ENCODE peak calls at places on chromosome 6, in nine cellular contexts. F is stimulated activated CD8-positive, alpha-beta memory T cell treated with anti-CD3 and anti-CD28 coated beads, Interleukin-7, amount 100 ng/mL, for 4 hours; V is dermis blood vessel endothelial cell; Y is activated CD8-positive, alpha-beta memory T cell treated with anti-CD3 and anti-CD28 coated beads for 1 hour; A is stimulated activated effector memory CD8-positive, alpha-beta T cell treated with anti-CD3 and anti-CD28 coated beads, Interleukin-12 subunit alpha, Interleukin-12 subunit beta, amount 100 ng/mL, for 72 hours; T is foreskin fibroblast; C is AG08395; S is fibroblast of the conjunctiva; P is KBM-7. K is an unnamed sample.

GRCh38 chr6:120826253-120826652 is 508.0 kb downstream of the TBC1D32 start:
- DNase-seq in F (no peak), V (peak), Y (no peak), A (no peak), T (no peak), C (no peak), S (no peak), P (peak), K (no peak)

GRCh38 chr6:54173084-54173483 is 61.8 kb downstream of the MLIP start:
- DNase-seq in F (no peak), V (no peak), Y (no peak), A (no peak), T (peak), C (no peak), S (no peak), P (no peak), K (no peak)

GRCh38 chr6:306641-307061 is 14.4 kb downstream of the DUSP22 start:
- DNase-seq in F (no peak), V (no peak), Y (no peak), A (no peak), T (no peak), C (no peak), S (no peak), P (no peak), K (no peak)

GRCh38 chr6:43610431-43610830 is 18.6 kb downstream of the GTPBP2 start:
- DNase-seq in F (no peak), V (no peak), Y (no peak), A (no peak), T (no peak), C (no peak), S (no peak), P (no peak), K (no peak)

GRCh38 chr6:20454201-20454824 is 52.6 kb downstream of the E2F3 start:
- DNase-seq in F (no peak), V (no peak), Y (no peak), A (no peak), T (no peak), C (no peak), S (no peak), P (peak), K (no peak)

GRCh38 chr6:148440877-148441453 is 98.3 kb downstream of the SASH1 start:
- DNase-seq in F (no peak), V (peak), Y (no peak), A (no peak), T (peak), C (peak), S (peak), P (no peak), K (no peak)

GRCh38 chr6:120077489-120077888 is 727.9 kb upstream of the MAN1A1 start:
- DNase-seq in F (no peak), V (no peak), Y (no peak), A (no peak), T (peak), C (peak), S (peak), P (no peak), K (no peak)

GRCh38 chr6:402901-403658 is 11.5 kb downstream of the IRF4 start:
- DNase-seq in F (peak), V (no peak), Y (no peak), A (peak), T (no peak), C (no peak), S (no peak), P (no peak), K (no peak)

GRCh38 chr6:126052485-126052884 is 66.1 kb downstream of the TRMT11 start:
- DNase-seq in F (no peak), V (no peak), Y (no peak), A (no peak), T (no peak), C (no peak), S (no peak), P (no peak), K (no peak)

GRCh38 chr6:73521351-73522254 is 771 bp upstream of the EEF1A1 start:
- DNase-seq in F (peak), V (peak), Y (no peak), A (peak), T (peak), C (peak), S (peak), P (peak), K (peak)

GRCh38 chr6:108698593-108699289 is 138.0 kb downstream of the FOXO3 start:
- DNase-seq in F (no peak), V (no peak), Y (no peak), A (no peak), T (no peak), C (no peak), S (no peak), P (no peak), K (no peak)

GRCh38 chr6:32792901-32793400 is 23.9 kb downstream of the HLA-DOB start:
- DNase-seq in F (no peak), V (no peak), Y (no peak), A (no peak), T (no peak), C (no peak), S (no peak), P (no peak), K (no peak)

GRCh38 chr6:149212892-149213786 is 104.4 kb upstream of the TAB2 start:
- DNase-seq in F (no peak), V (no peak), Y (no peak), A (peak), T (no peak), C (no peak), S (no peak), P (peak), K (no peak)

GRCh38 chr6:170583736-170584180 is 679 bp downstream of the PDCD2 start:
- DNase-seq in F (no peak), V (no peak), Y (no peak), A (no peak), T (no peak), C (peak), S (no peak), P (peak), K (no peak)

GRCh38 chr6:118124851-118125250 is 217.8 kb downstream of the SLC35F1 start:
- DNase-seq in F (no peak), V (no peak), Y (no peak), A (no peak), T (no peak), C (no peak), S (no peak), P (no peak), K (no peak)

GRCh38 chr6:119978274-119978889 is 628.8 kb upstream of the MAN1A1 start:
- DNase-seq in F (no peak), V (no peak), Y (no peak), A (no peak), T (peak), C (peak), S (peak), P (peak), K (no peak)

GRCh38 chr6:3546121-3546520 is 89.3 kb upstream of the SLC22A23 start:
- DNase-seq in F (no peak), V (no peak), Y (no peak), A (peak), T (no peak), C (no peak), S (no peak), P (no peak), K (no peak)

GRCh38 chr6:106360410-106360988 is at the start of gene CRYBG1:
- DNase-seq in F (peak), V (peak), Y (peak), A (peak), T (peak), C (peak), S (no peak), P (peak), K (no peak)

GRCh38 chr6:54238407-54238806 is 69.8 kb upstream of the TINAG start:
- DNase-seq in F (no peak), V (peak), Y (no peak), A (no peak), T (peak), C (peak), S (peak), P (no peak), K (no peak)

K was measured in SIG-M5.